ENCODE peak calls at places on chromosomes 5 and 9, in four cellular contexts. H, W, B and Q are unnamed samples.

GRCh38 chr9:29214702-29215248 is 1641.5 kb upstream of the C9orf72 start:
- DNase-seq in H (no peak), B (peak), W (no peak), Q (peak)

GRCh38 chr5:50535393-50535792 is 94.3 kb upstream of the EMB start:
- DNase-seq in B (no peak), H (no peak), W (no peak), Q (no peak)

GRCh38 chr9:93594041-93594756 is 17.8 kb downstream of the PHF2 start:
- DNase-seq in W (no peak), H (peak), B (no peak), Q (no peak)

GRCh38 chr9:130817862-130818261 is 17.2 kb upstream of the ABL1 start:
- DNase-seq in H (no peak), W (no peak), B (no peak), Q (no peak)

GRCh38 chr9:129751841-129752801 is 721 bp downstream of the PTGES start:
- DNase-seq in H (no peak), B (peak), W (no peak), Q (no peak)

GRCh38 chr5:57816108-57816507 is 333.5 kb upstream of the ACTBL2 start:
- DNase-seq in B (no peak), W (peak), H (no peak), Q (peak)

GRCh38 chr5:115386657-115387056 is 90.2 kb upstream of the CCDC112 start:
- DNase-seq in B (no peak), H (no peak), W (no peak), Q (no peak)

GRCh38 chr9:134968011-134968822 is 50.5 kb upstream of the FCN1 start:
- DNase-seq in W (no peak), B (peak), H (no peak), Q (peak)

GRCh38 chr5:53557386-53557785 is 3.1 kb upstream of the NDUFS4 start:
- DNase-seq in H (no peak), W (no peak), B (no peak), Q (no peak)

GRCh38 chr9:37956904-37957663 is 53.2 kb upstream of the SLC25A51 start:
- DNase-seq in H (peak), W (no peak), B (no peak), Q (no peak)

GRCh38 chr9:137138058-137138697 is 776 bp upstream of the GRIN1 start:
- DNase-seq in H (peak), W (no peak), B (peak), Q (no peak)

GRCh38 chr5:177317959-177318377 is 6.3 kb upstream of the MXD3 start:
- DNase-seq in B (peak), H (peak), W (peak), Q (peak)

GRCh38 chr9:22158983-22159382 is 149.9 kb upstream of the CDKN2B start:
- DNase-seq in B (no peak), H (no peak), W (peak), Q (no peak)

GRCh38 chr5:157888814-157889532 is 30.0 kb upstream of the CLINT1 start:
- DNase-seq in B (no peak), H (no peak), W (no peak), Q (no peak)

GRCh38 chr9:23686257-23686656 is 139.8 kb downstream of the ELAVL2 start:
- DNase-seq in W (no peak), B (no peak), H (no peak), Q (peak)

GRCh38 chr9:4591123-4591500 is 71.0 kb upstream of the PLPP6 start:
- DNase-seq in H (no peak), B (no peak), W (no peak), Q (no peak)

GRCh38 chr5:170761048-170761707 is 22.3 kb upstream of the GABRP start:
- DNase-seq in B (no peak), H (no peak), W (no peak), Q (no peak)

GRCh38 chr9:134223601-134224122 is 59.3 kb upstream of the RNU6ATAC start:
- DNase-seq in H (no peak), W (no peak), B (no peak), Q (no peak)

GRCh38 chr5:77076961-77077820 is 9.9 kb downstream of the ZBED3 start:
- DNase-seq in H (peak), W (no peak), B (peak), Q (no peak)

GRCh38 chr9:127186799-127187198 is 64.4 kb upstream of the ANGPTL2 start:
- DNase-seq in W (no peak), B (no peak), H (no peak), Q (no peak)

GRCh38 chr5:17448877-17449276 is 49.2 kb upstream of the TAF11L2 start:
- DNase-seq in H (no peak), B (no peak), W (no peak), Q (no peak)

GRCh38 chr9:119026120-119026519 is 343.1 kb downstream of the BRINP1 start:
- DNase-seq in H (no peak), W (no peak), B (peak), Q (no peak)

GRCh38 chr9:37033753-37034319 is at the start of gene PAX5:
- DNase-seq in B (no peak), H (no peak), W (no peak), Q (no peak)

GRCh38 chr9:73129941-73130695 is 21.5 kb upstream of the ANXA1 start:
- DNase-seq in H (no peak), W (no peak), B (no peak), Q (no peak)

GRCh38 chr9:35161713-35162604 is at the start of gene UNC13B:
- DNase-seq in W (peak), B (peak), H (peak), Q (peak)

GRCh38 chr9:10252174-10252573 is 360.6 kb downstream of the PTPRD start:
- DNase-seq in H (no peak), B (no peak), W (no peak), Q (no peak)

GRCh38 chr5:87574106-87574505 is 161.4 kb upstream of the CCNH start:
- DNase-seq in B (no peak), H (no peak), W (no peak), Q (no peak)

GRCh38 chr5:56763711-56764466 is 51.5 kb upstream of the MAP3K1 start:
- DNase-seq in H (peak), B (peak), W (no peak), Q (no peak)

GRCh38 chr5:1212881-1213280 is 11.5 kb downstream of the SLC6A19 start:
- DNase-seq in W (no peak), B (no peak), H (no peak), Q (no peak)

GRCh38 chr5:23332650-23333251 is 174.7 kb upstream of the PRDM9 start:
- DNase-seq in H (no peak), W (no peak), B (peak), Q (no peak)

GRCh38 chr9:101737165-101737704 is 1.2 kb downstream of the GRIN3A start:
- DNase-seq in W (no peak), B (no peak), H (no peak), Q (no peak)

GRCh38 chr9:101738566-101739183 is at the start of gene GRIN3A:
- DNase-seq in W (no peak), B (peak), H (peak), Q (no peak)

GRCh38 chr9:101739311-101739710 is 864 bp upstream of the GRIN3A start:
- DNase-seq in W (no peak), H (no peak), B (no peak), Q (no peak)

GRCh38 chr9:101737705-101738565 is 512 bp downstream of the GRIN3A start:
- DNase-seq in H (no peak), B (peak), W (no peak), Q (no peak)

GRCh38 chr9:101736723-101737122 is 1.7 kb downstream of the GRIN3A start:
- DNase-seq in B (no peak), H (no peak), W (no peak), Q (peak)
- TF ChIP-seq YY1 in B (no peak), H (no peak), W (no peak), Q (no peak)

GRCh38 chr5:79235222-79235577 is 731 bp upstream of the JMY start:
- DNase-seq in B (no peak), H (no peak), W (no peak), Q (no peak)
- H3K4me3 ChIP-seq in B (peak), H (peak), W (peak), Q (peak)

DNA sequence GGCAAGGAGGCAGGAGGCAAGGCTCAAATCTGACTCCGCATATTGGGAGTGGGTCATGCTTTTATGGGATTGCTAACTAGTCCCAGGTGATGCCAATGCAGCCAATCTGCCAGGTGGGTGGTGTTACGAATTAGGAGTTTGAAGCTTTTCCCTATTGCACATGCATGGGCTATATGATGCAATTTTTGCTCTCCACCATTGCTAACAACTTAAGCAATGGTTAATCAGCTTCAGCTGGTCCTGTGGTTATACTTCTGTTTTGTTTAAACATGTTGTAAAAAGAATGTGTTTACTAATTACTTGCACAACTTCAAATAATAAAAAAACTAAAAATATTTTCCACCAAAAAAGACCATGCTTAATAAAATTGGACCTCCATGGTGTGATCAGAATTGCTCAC is 55.7 kb downstream of the SHC3 start:
- DNase-seq in B (no peak), H (no peak), W (no peak), Q (no peak)
- TF ChIP-seq YY1 in B (no peak), H (no peak), W (no peak), Q (no peak)

GRCh38 chr9:92295240-92295790 is 1.8 kb upstream of the IARS1 start:
- DNase-seq in B (no peak), W (no peak), H (peak), Q (no peak)
- H3K4me3 ChIP-seq in B (no peak), W (no peak), H (peak), Q (no peak)

DNA sequence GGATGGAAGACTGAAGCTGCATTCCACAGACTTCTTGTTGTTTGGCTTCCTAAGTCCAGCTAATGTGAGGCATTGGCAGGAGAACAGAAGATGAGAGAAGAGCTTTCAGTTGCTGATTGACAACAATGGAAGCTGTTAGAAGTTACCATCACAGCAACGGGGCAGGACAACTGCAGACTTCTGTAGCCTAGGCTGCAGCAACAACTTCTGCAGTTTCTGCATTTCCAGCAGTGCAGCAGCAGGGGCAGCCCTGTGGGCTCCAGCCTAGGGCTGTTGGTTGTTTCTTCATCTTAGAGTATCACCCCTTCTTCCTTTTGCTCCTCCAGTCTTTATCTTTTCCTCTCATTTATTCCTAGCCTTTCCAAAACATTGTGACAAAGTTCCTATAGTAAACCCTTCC is 528.8 kb upstream of the PTGER4 start:
- DNase-seq in B (no peak), H (no peak), W (no peak), Q (no peak)
- TF ChIP-seq YY1 in B (no peak), H (no peak), W (no peak), Q (no peak)

DNA sequence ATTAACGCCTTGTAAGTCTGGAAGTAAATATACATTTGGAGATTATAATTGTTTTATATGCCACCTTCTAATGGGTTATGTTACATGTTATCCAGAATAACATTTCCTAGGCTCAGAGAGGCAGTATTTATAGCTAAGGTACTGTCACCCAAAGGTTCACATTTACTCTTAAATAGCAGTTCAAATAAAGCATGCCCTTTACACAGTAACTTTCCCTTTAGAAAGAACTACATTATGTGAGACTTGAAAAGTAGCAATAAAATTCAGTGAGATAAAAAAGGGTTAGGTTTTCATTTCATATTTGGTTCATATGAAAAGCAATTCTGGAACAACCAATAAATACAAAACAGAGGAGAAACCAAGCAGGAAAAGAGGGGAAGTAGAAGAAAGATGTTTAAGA is 35.1 kb downstream of the SKIC3 start:
- DNase-seq in B (no peak), H (no peak), W (no peak), Q (no peak)
- H3K4me3 ChIP-seq in B (no peak), H (no peak), W (no peak), Q (no peak)

GRCh38 chr5:124580925-124581821 is 165.3 kb downstream of the ZNF608 start:
- DNase-seq in H (no peak), B (peak), W (no peak), Q (peak)
- TF ChIP-seq YY1 in H (no peak), B (no peak), W (no peak), Q (no peak)

DNA sequence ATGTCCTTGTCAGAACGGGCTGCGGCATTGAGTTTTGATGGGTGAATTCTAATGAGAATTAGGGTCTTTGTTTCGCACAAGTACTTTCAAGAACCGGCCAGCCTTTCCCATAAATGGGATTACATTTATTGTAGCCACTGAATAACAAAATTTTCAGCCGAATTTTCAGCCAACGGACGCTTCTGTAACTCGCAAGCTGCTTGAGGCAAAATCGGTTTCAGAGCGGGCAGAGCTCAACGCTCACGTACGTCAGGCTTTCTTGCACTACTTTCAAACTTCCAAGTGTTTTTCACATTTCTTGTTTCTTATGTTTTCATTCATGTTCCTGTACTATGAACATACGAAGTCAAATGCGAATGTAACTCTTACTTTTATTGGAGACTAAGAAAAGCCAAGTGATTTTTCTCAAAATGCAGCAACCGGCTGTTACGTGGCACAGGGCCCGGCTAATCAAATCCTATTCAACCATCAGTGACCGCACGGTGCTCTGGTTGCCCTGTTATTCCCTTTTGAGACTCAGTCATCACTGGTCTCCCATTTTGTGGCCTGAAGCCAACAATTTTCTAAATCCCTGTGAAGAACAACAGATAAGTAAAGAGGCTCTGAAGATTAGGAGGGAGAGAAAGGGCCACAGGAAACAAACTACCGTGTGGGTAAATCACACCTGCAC is 68.5 kb downstream of the SLC28A3 start:
- DNase-seq in H (no peak), B (no peak), W (no peak), Q (no peak)
- H3K4me3 ChIP-seq in H (no peak), B (no peak), W (no peak), Q (no peak)

DNA sequence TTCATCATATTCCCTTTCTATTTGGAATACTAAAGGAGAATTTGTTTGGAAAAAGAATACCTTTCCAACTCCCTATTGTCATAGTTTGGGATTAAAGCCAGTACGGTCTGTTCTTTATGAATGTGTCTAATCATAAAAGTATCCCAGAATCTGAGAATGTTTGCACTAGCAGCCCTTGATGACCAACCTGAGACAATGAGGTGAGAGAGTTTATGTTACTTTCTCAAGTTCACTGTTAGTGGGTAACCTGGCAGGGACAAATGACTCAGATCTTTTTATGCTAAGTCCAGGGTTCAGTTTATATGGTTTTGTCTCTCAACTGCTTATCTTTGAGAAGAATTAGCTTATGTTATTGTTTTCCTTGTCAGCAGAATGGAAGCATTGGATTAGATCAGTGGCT is 25.3 kb upstream of the TLR4 start:
- DNase-seq in H (no peak), W (no peak), B (no peak), Q (no peak)
- TF ChIP-seq YY1 in H (no peak), W (no peak), B (no peak), Q (no peak)